ENCODE peak calls at places on chromosome 7, in seven cellular contexts. D is IMR-90, I is mesendoderm, K is neuronal stem cell, W is H9, Y is trophoblast cell, H is H1. T is an unnamed sample.

GRCh38 chr7:12949060-12950045 is 261.9 kb downstream of the ARL4A start:
- DNase-seq in D (peak), I (peak), K (no peak), W (no peak), Y (no peak), H (no peak), T (peak)

GRCh38 chr7:158617737-158618128 is 30.1 kb upstream of the PTPRN2 start:
- DNase-seq in D (peak), I (no peak), K (no peak), W (peak), Y (no peak), H (peak), T (peak)

GRCh38 chr7:157577061-157577460 is 240.3 kb downstream of the DNAJB6 start:
- DNase-seq in D (no peak), I (no peak), K (no peak), W (no peak), Y (no peak), H (no peak), T (no peak)

GRCh38 chr7:120794100-120794729 is 63.7 kb downstream of the TSPAN12 start:
- DNase-seq in D (no peak), I (peak), K (no peak), W (no peak), Y (no peak), H (no peak), T (peak)

GRCh38 chr7:22238354-22239311 is 118.3 kb downstream of the RAPGEF5 start:
- DNase-seq in D (peak), I (no peak), K (no peak), W (no peak), Y (no peak), H (no peak), T (peak)

GRCh38 chr7:104207731-104208420 is at the start of gene ORC5:
- DNase-seq in D (peak), I (peak), K (peak), W (peak), Y (peak), H (peak), T (peak)

GRCh38 chr7:38169862-38170261 is 8.2 kb upstream of the STARD3NL start:
- DNase-seq in D (peak), I (peak), K (no peak), W (no peak), Y (peak), H (no peak), T (peak)

GRCh38 chr7:90579181-90579688 is 16.9 kb upstream of the CDK14 start:
- DNase-seq in D (peak), I (peak), K (no peak), W (no peak), Y (peak), H (no peak), T (peak)

GRCh38 chr7:1663857-1664651 is 6.0 kb upstream of the ELFN1 start:
- DNase-seq in D (no peak), I (peak), K (peak), W (peak), Y (no peak), H (no peak), T (peak)

GRCh38 chr7:29434405-29434804 is 129.2 kb upstream of the PRR15 start:
- DNase-seq in D (no peak), I (peak), K (no peak), W (no peak), Y (no peak), H (no peak), T (no peak)

GRCh38 chr7:95596183-95597135 is at the start of gene PDK4:
- DNase-seq in D (peak), I (peak), K (peak), W (peak), Y (peak), H (no peak), T (peak)

GRCh38 chr7:2687338-2687869 is 598 bp upstream of the AMZ1 start:
- DNase-seq in D (peak), I (no peak), K (no peak), W (no peak), Y (peak), H (no peak), T (peak)

GRCh38 chr7:116527521-116527920 is 2.7 kb downstream of the CAV1 start:
- DNase-seq in D (peak), I (no peak), K (no peak), W (no peak), Y (no peak), H (no peak), T (peak)

GRCh38 chr7:116239019-116239418 is 28.7 kb downstream of the TES start:
- DNase-seq in D (no peak), I (no peak), K (no peak), W (no peak), Y (no peak), H (no peak), T (no peak)

GRCh38 chr7:91292506-91292905 is 28.3 kb downstream of the FZD1 start:
- DNase-seq in D (no peak), I (no peak), K (no peak), W (no peak), Y (peak), H (no peak), T (no peak)

GRCh38 chr7:140752533-140752932 is 56.0 kb downstream of the NDUFB2 start:
- DNase-seq in D (no peak), I (no peak), K (no peak), W (no peak), Y (no peak), H (no peak), T (no peak)

GRCh38 chr7:153193144-153193595 is 433.6 kb downstream of the ACTR3B start:
- DNase-seq in D (no peak), I (peak), K (peak), W (peak), Y (peak), H (peak), T (no peak)

GRCh38 chr7:73707045-73707631 is 12.3 kb downstream of the STX1A start:
- DNase-seq in D (no peak), I (no peak), K (no peak), W (no peak), Y (no peak), H (no peak), T (no peak)

GRCh38 chr7:20598479-20599419 is 16.7 kb upstream of the ABCB5 start:
- DNase-seq in D (peak), I (peak), K (peak), W (no peak), Y (peak), H (no peak), T (peak)

GRCh38 chr7:96136600-96137239 is 185.2 kb downstream of the SLC25A13 start:
- DNase-seq in D (no peak), I (no peak), K (no peak), W (no peak), Y (no peak), H (no peak), T (no peak)

GRCh38 chr7:66047426-66047825 is 28.2 kb upstream of the ASL start:
- DNase-seq in D (peak), I (no peak), K (no peak), W (no peak), Y (no peak), H (no peak), T (peak)

GRCh38 chr7:12389089-12389700 is 14.5 kb downstream of the VWDE start:
- DNase-seq in D (peak), I (peak), K (peak), W (peak), Y (peak), H (peak), T (peak)

GRCh38 chr7:91457208-91457607 is 193.0 kb downstream of the FZD1 start:
- DNase-seq in D (no peak), I (no peak), K (no peak), W (no peak), Y (no peak), H (no peak), T (no peak)

GRCh38 chr7:157412491-157413180 is 75.8 kb downstream of the DNAJB6 start:
- DNase-seq in D (no peak), I (no peak), K (no peak), W (no peak), Y (no peak), H (no peak), T (no peak)

GRCh38 chr7:73706122-73707044 is 13.1 kb downstream of the STX1A start:
- DNase-seq in D (peak), I (no peak), K (no peak), W (no peak), Y (no peak), H (no peak), T (peak)

GRCh38 chr7:2495402-2496309 is 19.5 kb upstream of the GRIFIN start:
- DNase-seq in D (no peak), I (peak), K (peak), W (no peak), Y (no peak), H (no peak), T (no peak)

GRCh38 chr7:128794020-128794419 is 2.3 kb downstream of the CCDC136 start:
- DNase-seq in D (no peak), I (peak), K (no peak), W (no peak), Y (no peak), H (no peak), T (no peak)

GRCh38 chr7:33692956-33693355 is 212.4 kb upstream of the BMPER start:
- DNase-seq in D (peak), I (no peak), K (no peak), W (no peak), Y (no peak), H (no peak), T (no peak)

GRCh38 chr7:101688183-101688831 is 59.2 kb upstream of the MYL10 start:
- DNase-seq in D (peak), I (peak), K (peak), W (peak), Y (peak), H (no peak), T (peak)

GRCh38 chr7:137287651-137288258 is 55.8 kb downstream of the PTN start:
- DNase-seq in D (peak), I (peak), K (no peak), W (no peak), Y (peak), H (no peak), T (peak)

GRCh38 chr7:100087055-100087750 is 1.6 kb upstream of the COPS6 start:
- DNase-seq in D (peak), I (peak), K (no peak), W (no peak), Y (peak), H (no peak), T (peak)

GRCh38 chr7:110994028-110994967 is 96.6 kb upstream of the LRRN3 start:
- DNase-seq in D (no peak), I (peak), K (no peak), W (no peak), Y (no peak), H (no peak), T (no peak)

GRCh38 chr7:92159-92767 is 100.1 kb upstream of the FAM20C start:
- DNase-seq in D (no peak), I (peak), K (peak), W (no peak), Y (no peak), H (no peak), T (no peak)

DNA sequence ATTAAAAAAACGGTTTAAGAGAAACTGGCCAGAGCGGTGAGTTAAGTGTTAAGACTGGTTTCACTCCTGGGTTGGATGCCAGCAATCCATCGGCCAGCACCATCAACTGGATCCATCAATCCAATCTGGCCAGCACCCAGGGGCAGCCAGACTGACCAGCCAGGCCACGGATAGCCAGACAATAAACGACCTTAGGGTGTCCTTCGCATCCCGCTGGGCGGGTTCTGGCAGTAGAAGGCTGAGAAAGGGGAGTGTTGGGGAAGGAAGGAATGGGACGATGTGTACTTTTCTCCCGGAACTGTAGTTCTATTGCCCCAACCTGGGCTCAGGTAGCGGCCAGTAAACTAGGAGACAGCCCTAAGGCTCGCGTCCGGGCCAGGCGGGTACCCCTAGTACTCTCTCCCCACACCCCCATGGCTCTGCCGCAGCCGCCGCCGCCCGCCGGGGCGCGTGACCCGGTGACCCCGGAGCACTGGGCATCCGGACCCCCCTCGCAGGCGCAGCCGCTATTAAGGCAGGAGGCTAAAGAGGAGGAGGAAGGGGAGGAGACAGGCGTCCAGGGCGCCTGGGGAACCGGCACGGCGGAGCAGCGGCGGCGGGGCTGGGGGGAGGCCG is at the start of gene CASD1:
- DNase-seq in D (peak), I (peak), K (peak), W (peak), Y (peak), H (peak), T (peak)
- H2AK5ac ChIP-seq in D (no peak), I (peak), K (peak), W (no peak), Y (peak), H (no peak), T (no peak)

GRCh38 chr7:114073711-114074110 is 154.9 kb upstream of the PPP1R3A start:
- DNase-seq in D (no peak), I (no peak), K (no peak), W (no peak), Y (no peak), H (no peak), T (no peak)

GRCh38 chr7:114070246-114070645 is 151.4 kb upstream of the PPP1R3A start:
- DNase-seq in D (no peak), I (no peak), K (no peak), W (no peak), Y (peak), H (no peak), T (no peak)
- H2AK5ac ChIP-seq in D (no peak), I (no peak), K (no peak), W (no peak), Y (no peak), H (no peak), T (no peak)

GRCh38 chr7:151079199-151079910 is 1.3 kb downstream of the FASTK start:
- DNase-seq in D (no peak), I (no peak), K (no peak), W (no peak), Y (no peak), H (no peak), T (no peak)
- H2AK5ac ChIP-seq in D (peak), I (no peak), K (peak), W (no peak), Y (peak), H (no peak), T (no peak)

GRCh38 chr7:32447218-32447617 is 43.0 kb downstream of the LSM5 start:
- DNase-seq in D (no peak), I (peak), K (no peak), W (no peak), Y (no peak), H (no peak), T (no peak)
- H2AK5ac ChIP-seq in D (no peak), I (no peak), K (no peak), W (no peak), Y (no peak), H (no peak), T (no peak)

T was measured in mesenchymal stem cell.